ENCODE peak calls at places on chromosomes 11 and 22, in five cellular contexts. Q is K562, V is SK-N-SH, C is H1, M is HepG2. I is an unnamed sample.

GRCh38 chr11:100639140-100639539 is 47.9 kb upstream of the ARHGAP42 start:
- DNase-seq in M (no peak), C (no peak), V (no peak), Q (no peak), I (no peak)

GRCh38 chr11:43825217-43825816 is 55.3 kb upstream of the ALKBH3 start:
- DNase-seq in Q (peak; percentile 17), V (peak; percentile 46), M (peak; percentile 8), C (no peak), I (no peak)

GRCh38 chr11:13098067-13098466 is 89.0 kb downstream of the RASSF10 start:
- DNase-seq in M (peak; percentile 42), C (no peak), V (no peak), Q (no peak), I (no peak)

GRCh38 chr22:22143448-22143847 is 101.1 kb upstream of the VPREB1 start:
- DNase-seq in V (no peak), Q (no peak), M (no peak), C (no peak), I (no peak)

GRCh38 chr11:31921066-31921465 is 109.9 kb upstream of the PAX6 start:
- DNase-seq in C (no peak), M (no peak), V (no peak), Q (no peak), I (no peak)

GRCh38 chr11:134261626-134262488 is 8.5 kb downstream of the ACAD8 start:
- DNase-seq in C (no peak), V (peak; percentile 66), M (peak; percentile 20), Q (peak; percentile 41), I (no peak)

GRCh38 chr11:61553373-61554171 is 27.3 kb downstream of the SYT7 start:
- DNase-seq in C (no peak), V (peak; percentile 84), Q (no peak), M (no peak), I (no peak)

GRCh38 chr11:112614605-112615004 is 346.6 kb upstream of the NCAM1 start:
- DNase-seq in Q (no peak), C (no peak), M (no peak), V (no peak), I (no peak)

GRCh38 chr22:46057762-46058420 is 80.9 kb upstream of the WNT7B start:
- DNase-seq in C (no peak), V (peak; percentile 58), Q (no peak), M (no peak), I (peak; percentile 56)

GRCh38 chr22:31081963-31082605 is 966 bp downstream of the SMTN start:
- DNase-seq in M (no peak), Q (no peak), V (peak; percentile 14), C (no peak), I (no peak)

GRCh38 chr22:19480789-19481188 is 1.1 kb downstream of the CDC45 start:
- DNase-seq in C (no peak), V (no peak), M (no peak), Q (no peak), I (no peak)

GRCh38 chr11:44630511-44631210 is 65.2 kb downstream of the CD82 start:
- DNase-seq in V (no peak), M (no peak), Q (no peak), C (no peak), I (no peak)

GRCh38 chr11:120756931-120757330 is 245.4 kb downstream of the GRIK4 start:
- DNase-seq in V (peak; percentile 34), M (peak; percentile 14), C (no peak), Q (no peak), I (no peak)

GRCh38 chr11:80596291-80596810 is 1155.5 kb upstream of the TENM4 start:
- DNase-seq in Q (no peak), V (no peak), C (no peak), M (no peak), I (no peak)

GRCh38 chr11:112460141-112460540 is 199.5 kb upstream of the PLET1 start:
- DNase-seq in Q (no peak), M (no peak), C (no peak), V (no peak), I (no peak)

DNA sequence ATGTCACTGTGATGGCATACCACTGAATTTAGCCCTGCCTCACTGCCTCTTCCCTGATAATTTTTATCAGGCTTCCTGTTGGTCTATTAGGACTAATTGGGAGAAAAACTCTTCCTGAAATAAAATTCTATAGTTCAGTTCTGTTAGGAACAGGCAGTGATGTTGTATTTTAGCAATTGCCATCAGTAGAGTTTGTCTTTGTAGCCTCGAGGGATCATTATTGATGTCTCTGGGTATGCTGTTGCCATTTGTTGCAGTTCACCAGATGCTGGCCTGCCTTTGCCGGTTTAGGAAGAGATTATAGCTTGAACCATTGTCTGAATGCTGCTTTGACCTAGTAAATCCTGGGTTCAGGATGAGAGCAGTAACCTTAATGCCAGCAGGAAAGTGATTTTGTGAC is 41.0 kb downstream of the KDM2A start:
- DNase-seq in Q (no peak), M (no peak), C (no peak), V (peak; percentile 65), I (no peak)
- H4K20me1 ChIP-seq in Q (no peaks in the 10 kb centered on the region), M (peaks cover 8% of the 10 kb centered on the region), C (peaks cover 4% of the 10 kb centered on the region), V (peaks cover 63% of the 10 kb centered on the region), I (no peaks in the 10 kb centered on the region)

GRCh38 chr11:59578369-59578768 is 37.2 kb downstream of the OSBP start:
- DNase-seq in Q (no peak), V (no peak), C (no peak), M (no peak), I (no peak)

GRCh38 chr11:59584294-59584693 is 31.3 kb downstream of the OSBP start:
- DNase-seq in C (no peak), M (no peak), V (no peak), Q (no peak), I (no peak)

DNA sequence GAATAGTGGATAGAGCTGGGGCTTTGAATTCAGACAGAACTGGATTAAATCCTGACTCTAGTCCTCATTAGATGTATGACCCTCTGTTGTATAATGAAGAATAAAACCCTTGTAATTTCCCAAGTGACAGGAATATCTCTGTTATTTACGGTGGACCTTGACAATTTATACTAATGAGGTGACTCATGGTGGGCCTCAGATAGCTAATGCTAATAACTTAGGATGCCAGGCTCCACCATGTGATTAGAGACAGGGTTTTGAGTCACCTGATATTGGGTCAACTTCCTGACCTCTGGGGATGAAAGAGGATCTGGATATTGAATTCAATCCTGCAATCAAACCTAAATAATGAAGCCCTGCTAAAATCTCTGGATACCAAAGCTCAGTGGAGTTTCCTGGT is 33.6 kb downstream of the OSBP start:
- DNase-seq in Q (no peak), V (no peak), C (no peak), M (no peak), I (no peak)
- TF ChIP-seq TAF1 in Q (no peak), V (no peak), C (no peak), M (no peak), I (no peak)

DNA sequence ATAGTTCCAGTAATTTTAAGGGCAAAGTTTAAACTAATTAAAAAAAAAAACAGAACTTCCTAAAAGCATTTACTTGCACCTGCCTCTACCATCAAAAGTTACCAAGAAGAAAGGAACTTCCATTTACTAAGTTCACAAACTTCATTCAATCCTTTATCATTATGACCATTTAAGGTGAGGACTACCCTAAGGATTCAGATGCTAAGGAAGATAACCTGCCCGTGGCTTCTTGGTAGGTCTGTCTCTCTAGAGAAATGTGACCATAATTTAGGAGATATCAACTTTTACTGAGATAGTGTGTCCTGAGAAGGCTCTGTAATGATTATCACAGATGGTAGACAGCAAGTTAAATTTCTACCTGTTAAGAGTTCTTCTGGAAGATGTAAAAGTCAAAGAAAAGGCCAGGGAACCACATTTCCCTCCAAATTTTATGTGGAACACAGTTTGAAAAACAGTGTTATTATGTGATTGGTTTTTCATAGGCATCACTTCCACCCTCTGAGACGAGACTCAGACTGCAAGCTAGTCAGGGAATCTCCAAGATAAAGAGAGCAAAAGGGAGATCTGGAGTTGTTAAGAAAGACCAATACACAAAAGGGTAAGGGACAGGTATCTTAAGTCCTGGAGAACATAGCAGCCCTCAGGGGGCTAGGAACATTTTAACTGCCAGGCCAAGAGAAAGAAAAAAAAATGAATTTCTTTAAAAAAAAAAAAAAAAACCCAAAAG is 44.9 kb downstream of the CELF1 start:
- DNase-seq in Q (peak; percentile 26), C (no peak), V (no peak), M (no peak), I (no peak)
- H4K20me1 ChIP-seq in Q (peaks cover 16% of the 10 kb centered on the region), C (peaks cover 12% of the 10 kb centered on the region), V (peaks cover 93% of the 10 kb centered on the region), M (peaks cover 55% of the 10 kb centered on the region), I (no peaks in the 10 kb centered on the region)

GRCh38 chr11:95248666-95249467 is 17.9 kb upstream of the SESN3 start:
- DNase-seq in V (no peak), M (no peak), C (no peak), Q (no peak), I (peak; percentile 74)
- TF ChIP-seq TAF1 in V (no peak), M (no peak), C (no peak), Q (no peak), I (no peak)

DNA sequence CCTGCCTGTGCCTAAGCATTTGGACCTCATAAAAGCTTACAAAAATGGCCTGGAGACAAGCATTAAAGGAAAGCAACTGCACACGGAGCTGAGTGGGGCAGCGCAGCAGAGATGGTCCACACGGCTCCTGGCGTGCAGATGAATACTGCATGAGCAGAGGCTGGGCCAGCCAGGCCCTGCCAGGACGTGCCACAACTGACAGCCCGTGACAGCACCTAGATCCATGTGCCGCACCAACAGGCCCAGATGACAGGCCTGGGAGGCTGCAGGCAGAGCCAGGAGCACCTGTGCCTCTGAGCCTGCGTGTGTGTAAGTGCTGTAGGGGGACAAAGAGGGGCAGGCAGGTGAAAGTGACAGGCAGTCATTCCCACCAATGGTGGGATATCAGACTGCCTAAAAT is 33.4 kb downstream of the MICAL3 start:
- DNase-seq in Q (no peak), C (no peak), V (no peak), M (no peak), I (no peak)
- H4K20me1 ChIP-seq in Q (peaks cover 31% of the 10 kb centered on the region), C (peaks cover 13% of the 10 kb centered on the region), V (peaks cover 84% of the 10 kb centered on the region), M (no peaks in the 10 kb centered on the region), I (peaks cover 6% of the 10 kb centered on the region)

DNA sequence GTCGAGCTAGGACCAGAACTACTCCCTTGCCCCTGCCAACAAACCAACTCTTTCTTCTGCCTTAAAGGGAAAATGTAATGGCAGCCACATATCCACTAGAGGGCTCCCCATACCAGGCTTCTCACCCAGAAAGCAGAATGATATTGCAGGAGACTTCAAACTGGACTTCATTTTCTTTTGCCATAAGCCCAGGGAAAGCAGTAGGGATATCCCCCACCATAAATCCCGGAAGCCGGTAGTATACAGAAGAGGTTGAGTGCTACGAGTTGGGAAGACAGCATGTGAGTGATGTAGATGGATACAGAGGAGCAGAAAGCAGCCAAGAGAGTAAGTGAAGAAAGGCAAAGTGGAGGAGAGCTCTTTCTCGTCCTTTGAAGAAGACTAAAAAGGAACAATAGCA is 12.1 kb downstream of the PLAAT5 start:
- DNase-seq in C (peak; percentile 23), Q (peak; percentile 65), V (peak; percentile 76), M (peak; percentile 61), I (peak; percentile 23)
- TF ChIP-seq TAF1 in C (no peak), Q (no peak), V (no peak), M (no peak), I (no peak)

GRCh38 chr11:66419825-66420224 is 1.0 kb upstream of the NPAS4 start:
- DNase-seq in M (no peak), C (no peak), Q (no peak), V (peak; percentile 89), I (no peak)
- H4K20me1 ChIP-seq in M (peaks cover 17% of the 10 kb centered on the region), C (peaks cover 16% of the 10 kb centered on the region), Q (peaks cover 16% of the 10 kb centered on the region), V (peaks cover 32% of the 10 kb centered on the region), I (peaks cover 4% of the 10 kb centered on the region)